ENCODE peak calls at places on chromosomes 13 and 19, in four cellular contexts. P, N, A and W are unnamed samples.

GRCh38 chr19:30228113-30228725 is 144.0 kb upstream of the ZNF536 start:
- DNase-seq in N (no peak), P (peak; percentile 4), A (no peak), W (no peak)

GRCh38 chr13:61695147-61695546 is 279.5 kb upstream of the PCDH20 start:
- DNase-seq in A (no peak), N (no peak), P (no peak), W (no peak)

GRCh38 chr13:111122056-111122455 is 6.9 kb downstream of the ARHGEF7 start:
- DNase-seq in A (peak; percentile 75), P (no peak), N (no peak), W (no peak)

GRCh38 chr19:33794578-33795369 is 1.9 kb upstream of the KCTD15 start:
- DNase-seq in P (no peak), A (no peak), N (no peak), W (no peak)

GRCh38 chr19:6536138-6536671 is 5.4 kb downstream of the TNFSF9 start:
- DNase-seq in N (no peak), P (peak; percentile 78), A (peak; percentile 33), W (no peak)

GRCh38 chr13:69970521-69970920 is 137.1 kb upstream of the ATXN8OS start:
- DNase-seq in A (no peak), N (no peak), P (no peak), W (peak; percentile 10)

GRCh38 chr19:17260842-17261325 is 3.7 kb downstream of the USHBP1 start:
- DNase-seq in P (peak; percentile 92), A (peak; percentile 84), N (no peak), W (no peak)

GRCh38 chr19:554817-555216 is 11.0 kb downstream of the GZMM start:
- DNase-seq in N (no peak), A (no peak), P (no peak), W (no peak)

GRCh38 chr13:30466841-30467252 is 1.1 kb upstream of the HMGB1 start:
- DNase-seq in N (no peak), A (no peak), P (no peak), W (no peak)

GRCh38 chr13:108816381-108816780 is 187.0 kb downstream of the MYO16 start:
- DNase-seq in A (no peak), P (no peak), N (no peak), W (peak; percentile 10)

GRCh38 chr13:108859202-108860012 is 230.0 kb downstream of the MYO16 start:
- DNase-seq in P (no peak), A (no peak), N (peak; percentile 14), W (peak; percentile 18)

GRCh38 chr13:75222031-75222430 is 259.9 kb downstream of the TBC1D4 start:
- DNase-seq in N (no peak), A (no peak), P (no peak), W (peak; percentile 46)

GRCh38 chr13:112973577-112973951 is 4.5 kb downstream of the MCF2L start:
- DNase-seq in A (no peak), N (no peak), P (no peak), W (no peak)

GRCh38 chr13:53405616-53406015 is 377.0 kb downstream of the OLFM4 start:
- DNase-seq in A (no peak), N (no peak), P (no peak), W (no peak)

GRCh38 chr13:38590796-38591507 is 95.9 kb upstream of the FREM2 start:
- DNase-seq in P (no peak), A (peak; percentile 89), N (no peak), W (no peak)

GRCh38 chr19:1630811-1631210 is 21.6 kb downstream of the TCF3 start:
- DNase-seq in N (no peak), P (no peak), A (no peak), W (no peak)

GRCh38 chr19:45558399-45558878 is 26.2 kb downstream of the OPA3 start:
- DNase-seq in N (no peak), A (no peak), P (peak; percentile 72), W (no peak)

GRCh38 chr19:37981785-37982475 is 74.9 kb downstream of the SIPA1L3 start:
- DNase-seq in P (no peak), N (no peak), A (no peak), W (no peak)

GRCh38 chr13:49062297-49062896 is 86.7 kb downstream of the FNDC3A start:
- DNase-seq in P (no peak), N (no peak), A (no peak), W (no peak)

GRCh38 chr13:60591348-60591747 is 194.3 kb downstream of the TDRD3 start:
- DNase-seq in A (no peak), P (no peak), N (no peak), W (no peak)

GRCh38 chr19:31232220-31232619 is 117.0 kb downstream of the TSHZ3 start:
- DNase-seq in P (no peak), N (no peak), A (no peak), W (no peak)

GRCh38 chr13:44474122-44474910 is 100.7 kb downstream of the SERP2 start:
- DNase-seq in P (no peak), A (no peak), N (no peak), W (no peak)

GRCh38 chr19:44702551-44703176 is 3.7 kb downstream of the CEACAM16 start:
- DNase-seq in A (no peak), P (no peak), N (no peak), W (no peak)

GRCh38 chr19:40257096-40257517 is 28.0 kb downstream of the AKT2 start:
- DNase-seq in N (no peak), P (no peak), A (no peak), W (no peak)

GRCh38 chr13:63636231-63636993 is 2220.8 kb upstream of the PCDH20 start:
- DNase-seq in A (no peak), N (no peak), P (no peak), W (no peak)

GRCh38 chr13:27679896-27680295 is 58.2 kb downstream of the POLR1D start:
- DNase-seq in P (no peak), A (no peak), N (no peak), W (no peak)

GRCh38 chr19:55255618-55256423 is 3.0 kb downstream of the PPP6R1 start:
- DNase-seq in P (peak; percentile 74), A (no peak), N (no peak), W (no peak)

GRCh38 chr13:63393112-63393511 is 1977.5 kb upstream of the PCDH20 start:
- DNase-seq in N (no peak), A (no peak), P (no peak), W (no peak)

GRCh38 chr13:61170791-61171330 is 244.8 kb downstream of the PCDH20 start:
- DNase-seq in N (no peak), A (no peak), P (no peak), W (no peak)

GRCh38 chr19:49637865-49638350 is 2.0 kb downstream of the RRAS start:
- DNase-seq in P (no peak), A (no peak), N (peak; percentile 54), W (no peak)

GRCh38 chr13:46759861-46760260 is 37.1 kb downstream of the ESD start:
- DNase-seq in P (no peak), N (no peak), A (no peak), W (no peak)

GRCh38 chr19:28961772-28962500 is 251.0 kb downstream of the UQCRFS1 start:
- DNase-seq in N (no peak), A (no peak), P (no peak), W (no peak)

GRCh38 chr13:45473627-45474026 is 8.9 kb downstream of the COG3 start:
- DNase-seq in P (no peak), A (no peak), N (no peak), W (no peak)

GRCh38 chr13:66009241-66009640 is 1220.9 kb downstream of the PCDH9 start:
- DNase-seq in N (no peak), P (no peak), A (no peak), W (no peak)